ENCODE peak calls at places on chromosomes 11 and 22, in nine cellular contexts. One of them, this sample, is unnamed.
A peak's percentile ranks its signal among the peaks of the same experiment; 100 is the strongest.

GRCh38 chr11:100774132-100774531 is 87.0 kb downstream of the ARHGAP42 start:
- DNase-seq in Peyer's patch: no peak
- DNase-seq in CD8-positive, alpha-beta memory T cell: no peak
- DNase-seq in upper lobe of right lung: no peak
- DNase-seq in heart left ventricle: no peak
- DNase-seq in tibial artery: no peak
- DNase-seq in cardiac muscle cell: no peak
- DNase-seq in adrenal gland: no peak
- DNase-seq in effector memory CD4-positive, alpha-beta T cell: no peak
- DNase-seq in this sample: no peak

GRCh38 chr11:279966-280761 is 2.0 kb downstream of the NLRP6 start:
- DNase-seq in Peyer's patch: peak; percentile 55
- DNase-seq in effector memory CD4-positive, alpha-beta T cell: no peak
- DNase-seq in adrenal gland: peak; percentile 13
- DNase-seq in heart left ventricle: peak; percentile 30
- DNase-seq in cardiac muscle cell: peak; percentile 47
- DNase-seq in tibial artery: no peak
- DNase-seq in CD8-positive, alpha-beta memory T cell: peak; percentile 71
- DNase-seq in upper lobe of right lung: peak; percentile 67
- DNase-seq in this sample: peak; percentile 88

GRCh38 chr11:29518389-29519174 is 498.2 kb downstream of the KCNA4 start:
- DNase-seq in heart left ventricle: no peak
- DNase-seq in tibial artery: no peak
- DNase-seq in cardiac muscle cell: peak; percentile 55
- DNase-seq in adrenal gland: no peak
- DNase-seq in CD8-positive, alpha-beta memory T cell: no peak
- DNase-seq in Peyer's patch: no peak
- DNase-seq in effector memory CD4-positive, alpha-beta T cell: no peak
- DNase-seq in upper lobe of right lung: no peak
- DNase-seq in this sample: no peak

GRCh38 chr11:1292644-1293618 is 16.5 kb downstream of the TOLLIP start:
- DNase-seq in upper lobe of right lung: peak; percentile 54
- DNase-seq in tibial artery: peak; percentile 14
- DNase-seq in CD8-positive, alpha-beta memory T cell: peak; percentile 15
- DNase-seq in adrenal gland: no peak
- DNase-seq in effector memory CD4-positive, alpha-beta T cell: no peak
- DNase-seq in cardiac muscle cell: no peak
- DNase-seq in heart left ventricle: peak; percentile 20
- DNase-seq in Peyer's patch: no peak
- DNase-seq in this sample: peak; percentile 57

GRCh38 chr11:14357843-14358728 is 897 bp downstream of the RRAS2 start:
- DNase-seq in cardiac muscle cell: peak; percentile 76
- DNase-seq in CD8-positive, alpha-beta memory T cell: peak; percentile 51
- DNase-seq in Peyer's patch: peak; percentile 23
- DNase-seq in upper lobe of right lung: peak; percentile 88
- DNase-seq in tibial artery: peak; percentile 38
- DNase-seq in heart left ventricle: peak; percentile 54
- DNase-seq in adrenal gland: peak; percentile 49
- DNase-seq in effector memory CD4-positive, alpha-beta T cell: peak; percentile 8
- DNase-seq in this sample: peak; percentile 88

GRCh38 chr11:50412832-50413231 is 380.2 kb downstream of the OR4C45 start:
- DNase-seq in heart left ventricle: no peak
- DNase-seq in tibial artery: no peak
- DNase-seq in adrenal gland: no peak
- DNase-seq in Peyer's patch: no peak
- DNase-seq in cardiac muscle cell: no peak
- DNase-seq in effector memory CD4-positive, alpha-beta T cell: no peak
- DNase-seq in CD8-positive, alpha-beta memory T cell: peak; percentile 34
- DNase-seq in upper lobe of right lung: no peak
- DNase-seq in this sample: no peak

GRCh38 chr11:78031629-78032028 is 8.6 kb upstream of the KCTD14 start:
- DNase-seq in CD8-positive, alpha-beta memory T cell: no peak
- DNase-seq in Peyer's patch: no peak
- DNase-seq in tibial artery: no peak
- DNase-seq in heart left ventricle: no peak
- DNase-seq in effector memory CD4-positive, alpha-beta T cell: no peak
- DNase-seq in cardiac muscle cell: no peak
- DNase-seq in upper lobe of right lung: no peak
- DNase-seq in adrenal gland: no peak
- DNase-seq in this sample: no peak

GRCh38 chr11:2691355-2691761 is 8.4 kb downstream of the KCNQ1OT1 start:
- DNase-seq in adrenal gland: no peak
- DNase-seq in heart left ventricle: no peak
- DNase-seq in tibial artery: peak; percentile 2
- DNase-seq in Peyer's patch: no peak
- DNase-seq in cardiac muscle cell: no peak
- DNase-seq in CD8-positive, alpha-beta memory T cell: no peak
- DNase-seq in effector memory CD4-positive, alpha-beta T cell: no peak
- DNase-seq in upper lobe of right lung: no peak
- DNase-seq in this sample: no peak

GRCh38 chr22:28229566-28230483 is 310.8 kb upstream of the PITPNB start:
- DNase-seq in heart left ventricle: no peak
- DNase-seq in cardiac muscle cell: peak; percentile 52
- DNase-seq in CD8-positive, alpha-beta memory T cell: no peak
- DNase-seq in upper lobe of right lung: no peak
- DNase-seq in effector memory CD4-positive, alpha-beta T cell: no peak
- DNase-seq in Peyer's patch: no peak
- DNase-seq in adrenal gland: no peak
- DNase-seq in tibial artery: no peak
- DNase-seq in this sample: no peak

GRCh38 chr11:128390246-128390645 is 197.1 kb downstream of the ETS1 start:
- DNase-seq in effector memory CD4-positive, alpha-beta T cell: no peak
- DNase-seq in upper lobe of right lung: no peak
- DNase-seq in heart left ventricle: no peak
- DNase-seq in tibial artery: no peak
- DNase-seq in adrenal gland: no peak
- DNase-seq in CD8-positive, alpha-beta memory T cell: no peak
- DNase-seq in cardiac muscle cell: peak; percentile 35
- DNase-seq in Peyer's patch: no peak
- DNase-seq in this sample: no peak

GRCh38 chr11:22474621-22475020 is 136.4 kb downstream of the SLC17A6 start:
- DNase-seq in upper lobe of right lung: no peak
- DNase-seq in effector memory CD4-positive, alpha-beta T cell: no peak
- DNase-seq in CD8-positive, alpha-beta memory T cell: no peak
- DNase-seq in tibial artery: no peak
- DNase-seq in heart left ventricle: no peak
- DNase-seq in adrenal gland: no peak
- DNase-seq in cardiac muscle cell: no peak
- DNase-seq in Peyer's patch: no peak
- DNase-seq in this sample: no peak

GRCh38 chr22:46370584-46371373 is 35.3 kb downstream of the TRMU start:
- DNase-seq in tibial artery: no peak
- DNase-seq in effector memory CD4-positive, alpha-beta T cell: peak; percentile 50
- DNase-seq in cardiac muscle cell: no peak
- DNase-seq in CD8-positive, alpha-beta memory T cell: peak; percentile 86
- DNase-seq in heart left ventricle: no peak
- DNase-seq in upper lobe of right lung: no peak
- DNase-seq in adrenal gland: no peak
- DNase-seq in Peyer's patch: no peak
- DNase-seq in this sample: no peak

GRCh38 chr11:126339073-126339865 is 16.2 kb upstream of the ST3GAL4 start:
- DNase-seq in cardiac muscle cell: no peak
- DNase-seq in Peyer's patch: no peak
- DNase-seq in adrenal gland: no peak
- DNase-seq in upper lobe of right lung: peak; percentile 51
- DNase-seq in heart left ventricle: peak; percentile 3
- DNase-seq in CD8-positive, alpha-beta memory T cell: no peak
- DNase-seq in tibial artery: no peak
- DNase-seq in effector memory CD4-positive, alpha-beta T cell: no peak
- DNase-seq in this sample: no peak

GRCh38 chr11:65424200-65425104 is 1.9 kb downstream of the NEAT1 start:
- DNase-seq in tibial artery: peak; percentile 29
- DNase-seq in heart left ventricle: no peak
- DNase-seq in effector memory CD4-positive, alpha-beta T cell: peak; percentile 43
- DNase-seq in cardiac muscle cell: peak; percentile 81
- DNase-seq in CD8-positive, alpha-beta memory T cell: peak; percentile 75
- DNase-seq in Peyer's patch: no peak
- DNase-seq in upper lobe of right lung: peak; percentile 79
- DNase-seq in adrenal gland: peak; percentile 76
- DNase-seq in this sample: peak; percentile 68

GRCh38 chr11:69114811-69115523 is 40.8 kb upstream of the SMIM38 start:
- DNase-seq in tibial artery: no peak
- DNase-seq in CD8-positive, alpha-beta memory T cell: no peak
- DNase-seq in heart left ventricle: no peak
- DNase-seq in upper lobe of right lung: no peak
- DNase-seq in cardiac muscle cell: no peak
- DNase-seq in adrenal gland: no peak
- DNase-seq in effector memory CD4-positive, alpha-beta T cell: no peak
- DNase-seq in Peyer's patch: no peak
- DNase-seq in this sample: peak; percentile 63

GRCh38 chr11:59822989-59823566 is 12.5 kb upstream of the MRPL16 start:
- DNase-seq in effector memory CD4-positive, alpha-beta T cell: no peak
- DNase-seq in adrenal gland: peak; percentile 30
- DNase-seq in heart left ventricle: no peak
- DNase-seq in cardiac muscle cell: peak; percentile 72
- DNase-seq in upper lobe of right lung: no peak
- DNase-seq in CD8-positive, alpha-beta memory T cell: no peak
- DNase-seq in Peyer's patch: no peak
- DNase-seq in tibial artery: no peak
- DNase-seq in this sample: no peak

GRCh38 chr11:68968306-68969255 is 12.2 kb downstream of the MRGPRD start:
- DNase-seq in Peyer's patch: no peak
- DNase-seq in effector memory CD4-positive, alpha-beta T cell: no peak
- DNase-seq in upper lobe of right lung: peak; percentile 21
- DNase-seq in cardiac muscle cell: no peak
- DNase-seq in adrenal gland: no peak
- DNase-seq in heart left ventricle: no peak
- DNase-seq in CD8-positive, alpha-beta memory T cell: peak; percentile 14
- DNase-seq in tibial artery: no peak
- DNase-seq in this sample: peak; percentile 14

GRCh38 chr11:3732671-3733070 is 61.5 kb upstream of the CHRNA10 start:
- DNase-seq in heart left ventricle: no peak
- DNase-seq in CD8-positive, alpha-beta memory T cell: no peak
- DNase-seq in effector memory CD4-positive, alpha-beta T cell: no peak
- DNase-seq in adrenal gland: no peak
- DNase-seq in tibial artery: no peak
- DNase-seq in Peyer's patch: no peak
- DNase-seq in upper lobe of right lung: no peak
- DNase-seq in cardiac muscle cell: peak; percentile 61
- DNase-seq in this sample: no peak

GRCh38 chr11:111283945-111284481 is 14.3 kb upstream of the POU2AF3 start:
- DNase-seq in heart left ventricle: peak; percentile 39
- DNase-seq in upper lobe of right lung: no peak
- DNase-seq in Peyer's patch: no peak
- DNase-seq in CD8-positive, alpha-beta memory T cell: no peak
- DNase-seq in adrenal gland: no peak
- DNase-seq in effector memory CD4-positive, alpha-beta T cell: no peak
- DNase-seq in tibial artery: no peak
- DNase-seq in cardiac muscle cell: no peak
- DNase-seq in this sample: peak; percentile 76

GRCh38 chr11:111282663-111283062 is 15.7 kb upstream of the POU2AF3 start:
- DNase-seq in cardiac muscle cell: no peak
- DNase-seq in upper lobe of right lung: no peak
- DNase-seq in heart left ventricle: no peak
- DNase-seq in adrenal gland: no peak
- DNase-seq in tibial artery: no peak
- DNase-seq in Peyer's patch: no peak
- DNase-seq in effector memory CD4-positive, alpha-beta T cell: no peak
- DNase-seq in CD8-positive, alpha-beta memory T cell: no peak
- DNase-seq in this sample: no peak

GRCh38 chr11:111285205-111286079 is 12.9 kb upstream of the POU2AF3 start:
- DNase-seq in effector memory CD4-positive, alpha-beta T cell: no peak
- DNase-seq in heart left ventricle: no peak
- DNase-seq in upper lobe of right lung: no peak
- DNase-seq in adrenal gland: no peak
- DNase-seq in Peyer's patch: no peak
- DNase-seq in cardiac muscle cell: no peak
- DNase-seq in tibial artery: no peak
- DNase-seq in CD8-positive, alpha-beta memory T cell: no peak
- DNase-seq in this sample: no peak
- H3K27ac ChIP-seq in effector memory CD4-positive, alpha-beta T cell: no peak overlapping the region
- H3K27ac ChIP-seq in heart left ventricle: no peak overlapping the region
- H3K27ac ChIP-seq in upper lobe of right lung: no peak overlapping the region
- H3K27ac ChIP-seq in adrenal gland: no peak overlapping the region
- H3K27ac ChIP-seq in Peyer's patch: no peak overlapping the region
- H3K27ac ChIP-seq in cardiac muscle cell: no peak overlapping the region
- H3K27ac ChIP-seq in tibial artery: no peak overlapping the region
- H3K27ac ChIP-seq in CD8-positive, alpha-beta memory T cell: no peak overlapping the region
- H3K27ac ChIP-seq in this sample: no peak overlapping the region

GRCh38 chr22:29584975-29585374 is 4.1 kb upstream of the NIPSNAP1 start:
- DNase-seq in cardiac muscle cell: no peak
- DNase-seq in heart left ventricle: no peak
- DNase-seq in effector memory CD4-positive, alpha-beta T cell: no peak
- DNase-seq in adrenal gland: no peak
- DNase-seq in upper lobe of right lung: no peak
- DNase-seq in tibial artery: no peak
- DNase-seq in CD8-positive, alpha-beta memory T cell: no peak
- DNase-seq in Peyer's patch: no peak
- DNase-seq in this sample: no peak
- H3K4me1 ChIP-seq in cardiac muscle cell: no peaks in the 10 kb centered on the region
- H3K4me1 ChIP-seq in heart left ventricle: no peaks in the 10 kb centered on the region
- H3K4me1 ChIP-seq in effector memory CD4-positive, alpha-beta T cell: peaks cover 9% of the 10 kb centered on the region
- H3K4me1 ChIP-seq in adrenal gland: no peaks in the 10 kb centered on the region
- H3K4me1 ChIP-seq in upper lobe of right lung: peaks cover 7% of the 10 kb centered on the region
- H3K4me1 ChIP-seq in tibial artery: no peaks in the 10 kb centered on the region
- H3K4me1 ChIP-seq in CD8-positive, alpha-beta memory T cell: peaks cover 5% of the 10 kb centered on the region
- H3K4me1 ChIP-seq in Peyer's patch: peaks cover 2% of the 10 kb centered on the region
- H3K4me1 ChIP-seq in this sample: peaks cover 7% of the 10 kb centered on the region

DNA sequence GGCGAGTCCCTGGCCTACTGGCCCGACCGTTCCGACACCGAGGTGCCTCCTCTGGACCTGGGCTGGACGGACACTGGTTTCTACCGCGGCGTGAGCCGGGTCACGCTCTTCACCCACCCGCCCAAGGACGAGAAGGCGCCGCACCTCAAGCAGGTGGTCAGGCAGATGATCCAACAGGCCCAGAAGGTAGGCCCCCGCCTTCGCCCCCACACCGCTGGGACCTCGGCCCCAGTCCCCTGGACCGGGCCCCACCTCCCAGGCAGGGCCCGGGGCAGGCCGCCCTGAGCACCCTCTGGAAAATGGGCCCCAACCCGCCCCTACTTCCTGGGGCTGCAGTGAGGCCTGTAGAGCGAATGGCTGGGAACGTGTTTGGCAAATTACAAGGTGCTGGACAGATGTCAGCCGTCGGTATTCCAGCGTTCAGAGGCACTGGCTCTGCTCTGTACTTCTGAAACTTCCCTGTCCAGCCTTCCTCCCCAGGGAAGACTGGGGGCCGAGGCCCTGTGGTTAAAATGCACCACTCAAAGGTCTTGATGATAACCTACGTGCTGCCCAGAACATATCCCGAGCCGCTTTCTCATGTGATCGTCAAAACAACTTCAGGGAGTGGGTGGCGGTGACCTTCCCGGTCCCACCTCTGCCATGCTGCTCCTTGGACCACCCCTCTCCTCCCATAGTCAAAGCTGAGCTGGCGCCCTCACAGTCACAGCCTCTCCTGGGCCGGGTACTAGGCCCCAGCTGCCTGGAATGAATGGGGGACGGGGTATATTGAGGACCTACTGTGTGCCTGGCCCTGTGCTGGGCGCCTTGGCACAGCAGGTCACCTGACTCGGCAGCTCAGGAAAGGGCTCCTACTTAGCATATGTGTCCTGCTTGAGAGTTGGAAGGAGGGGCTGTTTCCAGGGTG is 845 bp downstream of the FAM83F start:
- DNase-seq in cardiac muscle cell: no peak
- DNase-seq in heart left ventricle: no peak
- DNase-seq in upper lobe of right lung: no peak
- DNase-seq in tibial artery: no peak
- DNase-seq in Peyer's patch: no peak
- DNase-seq in adrenal gland: no peak
- DNase-seq in effector memory CD4-positive, alpha-beta T cell: no peak
- DNase-seq in CD8-positive, alpha-beta memory T cell: no peak
- DNase-seq in this sample: no peak
- H3K4me3 ChIP-seq in cardiac muscle cell: no peak overlapping the region
- H3K4me3 ChIP-seq in heart left ventricle: peak overlapping the region; percentile 32
- H3K4me3 ChIP-seq in upper lobe of right lung: peak overlapping the region; percentile 31
- H3K4me3 ChIP-seq in tibial artery: no peak overlapping the region
- H3K4me3 ChIP-seq in Peyer's patch: peak overlapping the region; percentile 76
- H3K4me3 ChIP-seq in adrenal gland: no peak overlapping the region
- H3K4me3 ChIP-seq in effector memory CD4-positive, alpha-beta T cell: peak overlapping the region; percentile 32
- H3K4me3 ChIP-seq in CD8-positive, alpha-beta memory T cell: no peak overlapping the region
- H3K4me3 ChIP-seq in this sample: peak overlapping the region; percentile 2

GRCh38 chr11:76777325-76777724 is 5.8 kb upstream of the TSKU start:
- DNase-seq in CD8-positive, alpha-beta memory T cell: no peak
- DNase-seq in Peyer's patch: no peak
- DNase-seq in adrenal gland: no peak
- DNase-seq in effector memory CD4-positive, alpha-beta T cell: no peak
- DNase-seq in cardiac muscle cell: no peak
- DNase-seq in heart left ventricle: no peak
- DNase-seq in tibial artery: no peak
- DNase-seq in upper lobe of right lung: no peak
- DNase-seq in this sample: no peak
- H3K27ac ChIP-seq in CD8-positive, alpha-beta memory T cell: no peak overlapping the region
- H3K27ac ChIP-seq in Peyer's patch: no peak overlapping the region
- H3K27ac ChIP-seq in adrenal gland: no peak overlapping the region
- H3K27ac ChIP-seq in effector memory CD4-positive, alpha-beta T cell: no peak overlapping the region
- H3K27ac ChIP-seq in cardiac muscle cell: no peak overlapping the region
- H3K27ac ChIP-seq in heart left ventricle: no peak overlapping the region
- H3K27ac ChIP-seq in tibial artery: no peak overlapping the region
- H3K27ac ChIP-seq in upper lobe of right lung: no peak overlapping the region
- H3K27ac ChIP-seq in this sample: no peak overlapping the region

This sample was measured in left lung.